ENCODE peak calls at places on chromosomes 11 and 22, in five cellular contexts. E, X, W, T and U are unnamed samples. For H3K4me1, the result is how much of the 10 kb centered on the place peaks cover.

GRCh38 chr11:13261600-13262061 is 16.0 kb upstream of the BMAL1 start:
- DNase-seq in E (no peak), X (no peak), W (no peak), T (peak), U (no peak)

GRCh38 chr11:16047073-16047472 is 309.3 kb downstream of the SOX6 start:
- DNase-seq in E (no peak), X (no peak), W (peak), T (no peak), U (no peak)

GRCh38 chr11:19226378-19227195 is 14.2 kb downstream of the E2F8 start:
- DNase-seq in E (no peak), X (no peak), W (no peak), T (no peak), U (no peak)

GRCh38 chr11:113457784-113458183 is 17.4 kb downstream of the DRD2 start:
- DNase-seq in E (no peak), X (no peak), W (peak), T (no peak), U (no peak)

GRCh38 chr22:49620003-49620556 is 207.6 kb downstream of the BRD1 start:
- DNase-seq in E (no peak), X (no peak), W (no peak), T (no peak), U (no peak)

GRCh38 chr11:46776878-46777277 is 57.9 kb downstream of the F2 start:
- DNase-seq in E (no peak), X (no peak), W (no peak), T (no peak), U (no peak)

GRCh38 chr11:119470316-119471266 is 47.6 kb upstream of the THY1 start:
- DNase-seq in E (no peak), X (no peak), W (no peak), T (peak), U (no peak)

GRCh38 chr11:114219559-114220349 is 76.4 kb upstream of the NNMT start:
- DNase-seq in E (no peak), X (no peak), W (no peak), T (peak), U (no peak)

GRCh38 chr11:12696911-12697581 is 22.8 kb downstream of the TEAD1 start:
- DNase-seq in E (no peak), X (no peak), W (no peak), T (peak), U (no peak)

GRCh38 chr11:84594602-84595001 is 1032.5 kb downstream of the DLG2 start:
- DNase-seq in E (no peak), X (no peak), W (no peak), T (no peak), U (no peak)

GRCh38 chr11:20459865-20460264 is 72.3 kb downstream of the PRMT3 start:
- DNase-seq in E (no peak), X (no peak), W (no peak), T (no peak), U (no peak)

GRCh38 chr22:35914665-35915476 is 113.8 kb downstream of the RBFOX2 start:
- DNase-seq in E (no peak), X (no peak), W (peak), T (peak), U (no peak)

GRCh38 chr22:35914357-35914664 is 114.3 kb downstream of the RBFOX2 start:
- DNase-seq in E (no peak), X (no peak), W (no peak), T (no peak), U (no peak)

GRCh38 chr22:35913925-35914324 is 114.7 kb downstream of the RBFOX2 start:
- DNase-seq in E (no peak), X (no peak), W (no peak), T (no peak), U (no peak)

GRCh38 chr22:35917651-35918050 is 111.0 kb downstream of the RBFOX2 start:
- DNase-seq in E (no peak), X (no peak), W (no peak), T (no peak), U (no peak)

DNA sequence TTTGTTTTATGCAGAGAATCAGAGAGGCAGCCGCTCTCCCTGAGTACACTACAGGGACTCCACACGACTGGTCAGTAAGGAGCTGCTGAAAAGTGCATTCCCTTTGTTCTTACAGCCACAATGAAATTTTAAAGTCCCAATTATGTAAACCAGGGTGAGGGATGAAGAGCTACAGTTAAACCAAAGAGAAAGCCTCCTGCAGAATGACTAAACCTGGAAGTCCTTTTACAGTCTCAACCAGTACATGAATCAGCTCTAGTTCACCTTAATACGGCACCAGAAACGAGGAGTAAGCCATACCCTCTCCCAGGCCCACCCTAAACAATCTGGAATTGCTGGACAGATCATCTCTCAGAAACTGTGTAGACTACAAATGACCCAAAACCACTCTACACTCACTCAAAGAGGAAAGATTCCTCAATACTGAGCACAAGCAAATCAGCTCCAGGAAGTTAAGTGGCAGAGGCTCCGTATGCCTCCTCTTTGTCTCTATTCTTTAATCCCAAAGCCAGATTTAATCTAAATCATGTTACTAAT is 113.1 kb downstream of the RBFOX2 start:
- DNase-seq in E (no peak), X (no peak), W (no peak), T (no peak), U (no peak)
- H3K4me1 ChIP-seq in E (under half), X (under half), W (under half), T (under half), U (under half)

DNA sequence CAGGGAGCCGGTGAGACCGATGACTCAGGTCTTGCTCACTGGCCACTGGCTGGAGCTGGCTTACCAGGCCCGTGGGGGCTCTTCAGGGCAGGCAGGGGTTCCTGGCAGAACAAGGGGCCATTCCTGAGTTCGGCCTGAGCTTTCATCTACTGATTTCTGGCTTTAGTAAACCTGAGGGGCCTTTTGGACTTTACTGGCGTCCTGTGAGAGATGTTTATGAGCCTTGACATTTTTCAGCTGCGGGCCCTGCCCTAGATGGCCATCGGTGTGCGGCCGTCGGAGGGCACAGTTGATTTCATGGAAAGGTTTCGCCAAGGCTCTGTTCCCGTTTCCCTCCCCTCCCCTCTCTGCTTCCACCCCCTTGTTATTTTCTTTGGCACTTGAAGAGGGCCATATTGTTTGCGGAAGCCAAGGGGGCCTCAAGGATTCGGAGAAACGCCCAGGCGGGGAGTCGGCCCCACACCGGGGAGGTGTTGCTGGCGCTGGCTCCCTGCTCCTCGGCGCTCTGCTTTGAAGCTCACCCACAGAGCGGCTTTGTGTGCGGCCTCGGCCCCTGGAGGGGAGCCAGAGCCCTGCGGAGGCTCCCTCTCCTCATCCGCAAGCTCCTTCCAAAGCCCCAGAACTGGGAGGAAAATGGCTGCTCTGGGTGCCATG is 17.7 kb downstream of the ELF5 start:
- DNase-seq in E (no peak), X (no peak), W (no peak), T (no peak), U (no peak)
- H3K4me1 ChIP-seq in E (under half), X (under half), W (under half), T (under half), U (under half)

GRCh38 chr11:67378544-67378943 is 5.1 kb upstream of the CLCF1 start:
- DNase-seq in E (no peak), X (no peak), W (no peak), T (no peak), U (peak)
- H3K4me1 ChIP-seq in E (under half), X (under half), W (under half), T (under half), U (under half)

GRCh38 chr11:111730031-111730430 is 36.2 kb downstream of the PPP2R1B start:
- DNase-seq in E (no peak), X (no peak), W (no peak), T (no peak), U (no peak)
- H3K4me1 ChIP-seq in E (under half), X (under half), W (under half), T (under half), U (under half)

GRCh38 chr11:65573391-65574146 is 1.2 kb downstream of the FAM89B start:
- DNase-seq in E (no peak), X (no peak), W (no peak), T (peak), U (no peak)
- H3K4me1 ChIP-seq in E (half or more), X (half or more), W (under half), T (half or more), U (half or more)

GRCh38 chr22:32827061-32827602 is 25.6 kb downstream of the TIMP3 start:
- DNase-seq in E (no peak), X (no peak), W (no peak), T (no peak), U (no peak)

GRCh38 chr22:32823024-32823730 is 21.7 kb downstream of the TIMP3 start:
- DNase-seq in E (peak), X (no peak), W (peak), T (no peak), U (no peak)

GRCh38 chr22:32826537-32826936 is 25.0 kb downstream of the TIMP3 start:
- DNase-seq in E (no peak), X (no peak), W (no peak), T (no peak), U (no peak)

GRCh38 chr22:32822188-32822877 is 20.8 kb downstream of the TIMP3 start:
- DNase-seq in E (no peak), X (no peak), W (no peak), T (no peak), U (no peak)

GRCh38 chr22:32824531-32825315 is 23.2 kb downstream of the TIMP3 start:
- DNase-seq in E (no peak), X (no peak), W (no peak), T (no peak), U (no peak)
- H3K4me1 ChIP-seq in E (under half), X (under half), W (under half), T (under half), U (under half)

GRCh38 chr11:75350122-75350742 is 1.2 kb downstream of the ARRB1 start:
- DNase-seq in E (no peak), X (no peak), W (no peak), T (no peak), U (no peak)
- H3K4me1 ChIP-seq in E (half or more), X (half or more), W (under half), T (under half), U (half or more)